ENCODE peak calls at places on chromosomes 3 and 15, in five cellular contexts. Z is MM.1S, A is transverse colon, E is HCT116, C is upper lobe of right lung. J is an unnamed sample.

GRCh38 chr3:183185696-183186095 is 23.2 kb upstream of the LAMP3 start:
- DNase-seq in C (no peak), Z (no peak), A (no peak), E (no peak), J (no peak)

GRCh38 chr3:165783383-165783782 is 53.8 kb downstream of the BCHE start:
- DNase-seq in A (no peak), C (no peak), Z (no peak), E (no peak), J (no peak)

GRCh38 chr3:52435246-52436101 is 9.4 kb downstream of the SEMA3G start:
- DNase-seq in C (peak; percentile 46), Z (no peak), E (no peak), A (no peak), J (no peak)

GRCh38 chr3:150871192-150871591 is 34.0 kb downstream of the MINDY4B start:
- DNase-seq in C (no peak), A (no peak), E (no peak), Z (no peak), J (no peak)

GRCh38 chr3:180457238-180457637 is 144.7 kb upstream of the TTC14 start:
- DNase-seq in A (no peak), Z (no peak), E (no peak), C (no peak), J (no peak)

GRCh38 chr3:70728311-70728710 is 415.9 kb upstream of the MDFIC2 start:
- DNase-seq in E (no peak), C (no peak), A (no peak), Z (no peak), J (no peak)

GRCh38 chr15:50939911-50940310 is 31.4 kb downstream of the AP4E1 start:
- DNase-seq in C (no peak), E (no peak), Z (no peak), A (no peak), J (no peak)

GRCh38 chr3:33131328-33132018 is 17.7 kb downstream of the CRTAP start:
- DNase-seq in E (peak; percentile 44), C (no peak), Z (peak; percentile 68), A (no peak), J (peak; percentile 76)

GRCh38 chr3:58047806-58048205 is 39.6 kb downstream of the FLNB start:
- DNase-seq in Z (no peak), C (no peak), E (no peak), A (no peak), J (no peak)

GRCh38 chr3:184325715-184326114 is 11.3 kb downstream of the EIF4G1 start:
- DNase-seq in C (no peak), E (no peak), Z (no peak), A (no peak), J (no peak)

GRCh38 chr15:55992769-55993110 is 672 bp downstream of the NEDD4 start:
- DNase-seq in E (no peak), A (no peak), C (no peak), Z (no peak), J (no peak)

GRCh38 chr3:107562979-107563531 is 40.3 kb downstream of the BBX start:
- DNase-seq in Z (no peak), C (no peak), A (no peak), E (no peak), J (no peak)

GRCh38 chr15:70034141-70034540 is 63.6 kb downstream of the TLE3 start:
- DNase-seq in A (no peak), Z (no peak), C (peak; percentile 59), E (no peak), J (no peak)

GRCh38 chr15:52503788-52504496 is 24.7 kb downstream of the MYO5A start:
- DNase-seq in A (no peak), E (no peak), C (no peak), Z (peak; percentile 76), J (no peak)

GRCh38 chr3:183799471-183799870 is 25.9 kb downstream of the MAP6D1 start:
- DNase-seq in Z (no peak), C (no peak), E (no peak), A (no peak), J (no peak)

GRCh38 chr3:195078891-195079440 is 192.0 kb downstream of the XXYLT1 start:
- DNase-seq in E (no peak), Z (no peak), A (no peak), C (no peak), J (no peak)

GRCh38 chr3:144744473-144744872 is 772.9 kb downstream of the DIPK2A start:
- DNase-seq in E (no peak), Z (no peak), C (no peak), A (no peak), J (no peak)

GRCh38 chr3:168952551-168952950 is 711.0 kb downstream of the MECOM start:
- DNase-seq in A (no peak), Z (peak; percentile 38), E (peak; percentile 7), C (no peak), J (no peak)

GRCh38 chr15:74378853-74379252 is 11.4 kb upstream of the CYP11A1 start:
- DNase-seq in E (no peak), Z (no peak), C (no peak), A (no peak), J (no peak)

GRCh38 chr3:134362670-134363380 is 11.4 kb downstream of the AMOTL2 start:
- DNase-seq in Z (no peak), E (no peak), A (no peak), C (peak; percentile 29), J (no peak)

GRCh38 chr15:78239811-78240210 is 5.4 kb upstream of the ACSBG1 start:
- DNase-seq in E (no peak), Z (no peak), C (no peak), A (no peak), J (no peak)

GRCh38 chr15:67192185-67192584 is 62.3 kb downstream of the AAGAB start:
- DNase-seq in Z (no peak), C (no peak), A (no peak), E (no peak), J (no peak)

GRCh38 chr15:37204698-37205097 is 104.3 kb upstream of the MEIS2 start:
- DNase-seq in E (no peak), C (no peak), A (no peak), Z (peak; percentile 61), J (no peak)

GRCh38 chr3:12999147-13000140 is 73.8 kb downstream of the IQSEC1 start:
- DNase-seq in A (peak; percentile 93), Z (peak; percentile 81), E (peak; percentile 74), C (peak; percentile 93), J (no peak)

GRCh38 chr3:23761440-23761896 is 44.3 kb upstream of the UBE2E1 start:
- DNase-seq in C (no peak), Z (peak; percentile 21), E (peak; percentile 44), A (peak; percentile 59), J (peak; percentile 56)

GRCh38 chr3:141236351-141236750 is 4.7 kb downstream of the PXYLP1 start:
- DNase-seq in A (no peak), Z (no peak), E (no peak), C (no peak), J (no peak)

GRCh38 chr15:77866186-77866585 is 211.3 kb downstream of the TBC1D2B start:
- DNase-seq in A (peak; percentile 3), E (no peak), Z (no peak), C (peak; percentile 32), J (no peak)

GRCh38 chr3:31105011-31105410 is 210.6 kb upstream of the GADL1 start:
- DNase-seq in A (no peak), Z (no peak), C (no peak), E (no peak), J (no peak)

GRCh38 chr15:27532358-27532757 is 561.4 kb downstream of the GABRG3 start:
- DNase-seq in C (no peak), Z (no peak), A (no peak), E (no peak), J (no peak)

GRCh38 chr3:88882121-88882520 is 225.3 kb upstream of the EPHA3 start:
- DNase-seq in Z (no peak), A (no peak), E (no peak), C (no peak), J (no peak)

GRCh38 chr3:42697326-42698051 is 5.1 kb downstream of the HHATL start:
- DNase-seq in E (no peak), C (no peak), A (no peak), Z (no peak), J (no peak)

GRCh38 chr3:192906940-192907339 is 10.7 kb downstream of the MB21D2 start:
- DNase-seq in C (no peak), E (no peak), A (no peak), Z (no peak), J (no peak)

GRCh38 chr15:90419738-90420487 is 31.9 kb downstream of the IQGAP1 start:
- DNase-seq in A (no peak), C (no peak), E (no peak), Z (no peak), J (no peak)

GRCh38 chr3:158148218-158148617 is 38.3 kb downstream of the RSRC1 start:
- DNase-seq in A (no peak), Z (no peak), C (no peak), E (no peak), J (no peak)

GRCh38 chr15:92184679-92185230 is 208.9 kb upstream of the ST8SIA2 start:
- DNase-seq in C (no peak), A (no peak), Z (no peak), E (no peak), J (no peak)

GRCh38 chr3:194584866-194585265 is 48.4 kb downstream of the TMEM44 start:
- DNase-seq in E (no peak), Z (no peak), C (no peak), A (no peak), J (no peak)

GRCh38 chr15:88711806-88712205 is 73.0 kb downstream of the ISG20 start:
- DNase-seq in C (no peak), E (no peak), A (no peak), Z (no peak), J (no peak)
- TF ChIP-seq CTCF in C (no peak), E (no peak), A (no peak), Z (no peak), J (no peak)

GRCh38 chr3:129585949-129586657 is 20.4 kb downstream of the PLXND1 start:
- DNase-seq in A (no peak), E (no peak), Z (no peak), C (no peak), J (no peak)
- H3K36me3 ChIP-seq in A (no peaks in the 10 kb centered on the region), E (no peaks in the 10 kb centered on the region), Z (no peaks in the 10 kb centered on the region), C (peaks cover 80% of the 10 kb centered on the region), J (no peaks in the 10 kb centered on the region)

GRCh38 chr3:174862101-174862500 is 3.0 kb downstream of the NAALADL2 start:
- DNase-seq in E (peak; percentile 51), Z (no peak), C (no peak), A (peak; percentile 61), J (peak; percentile 58)
- TF ChIP-seq CTCF in E (peak; percentile 61), Z (peak; percentile 43), C (peak; percentile 29), A (peak; percentile 45), J (peak; percentile 17)

DNA sequence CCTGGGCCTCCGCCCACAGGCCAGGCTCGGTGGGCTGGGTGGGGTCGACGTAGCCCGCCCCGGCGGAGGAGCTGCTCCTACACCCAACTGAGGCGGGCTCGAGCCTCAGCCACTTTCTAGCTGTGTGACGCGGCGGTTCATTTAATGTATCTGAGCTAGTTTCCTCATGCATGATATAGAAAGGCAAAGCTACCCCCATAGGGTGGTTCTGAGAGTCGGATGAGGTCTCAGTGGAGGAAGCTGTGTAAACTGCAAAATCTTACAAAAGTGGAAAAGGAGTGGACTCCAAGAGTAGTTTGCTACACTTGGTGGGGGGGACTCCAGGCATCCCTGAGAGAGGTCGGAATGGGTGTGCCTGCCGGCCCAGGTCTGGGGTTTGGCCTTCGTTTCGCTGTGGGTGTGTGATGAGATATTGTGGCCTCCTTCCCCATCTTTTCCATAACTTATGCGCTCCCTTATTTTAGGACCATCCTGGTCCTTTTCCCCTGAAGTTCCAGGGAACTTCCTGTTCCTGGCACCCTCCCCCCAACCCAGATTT is 933 bp downstream of the PDIA5 start:
- DNase-seq in C (no peak), E (no peak), Z (peak; percentile 27), A (no peak), J (no peak)
- H3K36me3 ChIP-seq in C (no peaks in the 10 kb centered on the region), E (no peaks in the 10 kb centered on the region), Z (no peaks in the 10 kb centered on the region), A (no peaks in the 10 kb centered on the region), J (no peaks in the 10 kb centered on the region)

J was measured in Caco-2.